ENCODE peak calls at places on chromosome 9, in five cellular contexts. F is activated CD4-positive, alpha-beta T cell treated with anti-CD3 and anti-CD28 coated beads, Interleukin-2, amount 50 U/mL, for 48 hours; N is activated CD8-positive, alpha-beta memory T cell treated with anti-CD3 and anti-CD28 coated beads for 1 hour; H is CD4-positive, alpha-beta T cell; E is activated T-cell treated with anti-CD3 and anti-CD28 coated beads, Interleukin-2, amount 50 U/mL, for 72 hours. Q is an unnamed sample.

GRCh38 chr9:79685576-79685975 is 113.8 kb downstream of the TLE4 start:
- DNase-seq in F (no peak), N (no peak), H (no peak), E (no peak), Q (no peak)

GRCh38 chr9:69086769-69087168 is 51.2 kb downstream of the FXN start:
- DNase-seq in F (no peak), N (no peak), H (no peak), E (no peak), Q (no peak)

GRCh38 chr9:89175739-89176360 is 2.8 kb downstream of the SHC3 start:
- DNase-seq in F (no peak), N (no peak), H (no peak), E (no peak), Q (no peak)

GRCh38 chr9:95725045-95725444 is 150.4 kb upstream of the ERCC6L2 start:
- DNase-seq in F (peak), N (no peak), H (no peak), E (no peak), Q (no peak)

GRCh38 chr9:109317979-109318671 is 2.7 kb downstream of the EPB41L4B start:
- DNase-seq in F (no peak), N (no peak), H (no peak), E (no peak), Q (no peak)

GRCh38 chr9:125189011-125189360 is 617 bp downstream of the PPP6C start:
- DNase-seq in F (peak), N (no peak), H (no peak), E (peak), Q (no peak)

GRCh38 chr9:4081549-4081895 is 218.3 kb downstream of the GLIS3 start:
- DNase-seq in F (no peak), N (no peak), H (no peak), E (no peak), Q (no peak)

GRCh38 chr9:15572200-15572599 is 19.4 kb downstream of the CCDC171 start:
- DNase-seq in F (no peak), N (no peak), H (no peak), E (no peak), Q (no peak)

GRCh38 chr9:87673446-87674109 is 52.3 kb upstream of the CTSL start:
- DNase-seq in F (no peak), N (no peak), H (no peak), E (no peak), Q (no peak)

GRCh38 chr9:133188006-133188842 is 20.8 kb downstream of the OBP2B start:
- DNase-seq in F (no peak), N (no peak), H (no peak), E (no peak), Q (no peak)

GRCh38 chr9:135039916-135040645 is 47.4 kb upstream of the OLFM1 start:
- DNase-seq in F (no peak), N (no peak), H (no peak), E (no peak), Q (no peak)

GRCh38 chr9:16825364-16825763 is 45.1 kb downstream of the BNC2 start:
- DNase-seq in F (no peak), N (no peak), H (no peak), E (no peak), Q (no peak)

GRCh38 chr9:83598487-83598886 is 24.5 kb upstream of the IDNK start:
- DNase-seq in F (no peak), N (no peak), H (no peak), E (no peak), Q (no peak)

GRCh38 chr9:73133042-73133651 is 18.5 kb upstream of the ANXA1 start:
- DNase-seq in F (no peak), N (no peak), H (no peak), E (no peak), Q (no peak)

GRCh38 chr9:120403543-120403856 is 176.5 kb downstream of the CDK5RAP2 start:
- DNase-seq in F (no peak), N (no peak), H (no peak), E (no peak), Q (no peak)